ENCODE peak calls at places on chromosome 13, in five cellular contexts. M, O, Z, H and U are unnamed samples.

GRCh38 chr13:78420814-78421213 is 182.5 kb downstream of the POU4F1 start:
- ATAC-seq in M (no peak), O (no peak), Z (peak), H (peak), U (no peak)

GRCh38 chr13:43782686-43783085 is 4.1 kb downstream of the ENOX1 start:
- ATAC-seq in M (no peak), O (no peak), Z (no peak), H (no peak), U (no peak)

GRCh38 chr13:21069561-21070004 is 8.2 kb upstream of the LATS2 start:
- ATAC-seq in M (no peak), O (peak), Z (peak), H (peak), U (peak)

GRCh38 chr13:20908714-20909497 is 6.4 kb upstream of the XPO4 start:
- ATAC-seq in M (no peak), O (no peak), Z (no peak), H (no peak), U (no peak)

GRCh38 chr13:106443625-106444024 is 91.8 kb downstream of the EFNB2 start:
- ATAC-seq in M (no peak), O (no peak), Z (no peak), H (no peak), U (no peak)

GRCh38 chr13:105982219-105982618 is 553.2 kb downstream of the EFNB2 start:
- ATAC-seq in M (no peak), O (no peak), Z (no peak), H (no peak), U (no peak)

GRCh38 chr13:84399320-84400085 is 517.2 kb upstream of the SLITRK1 start:
- ATAC-seq in M (no peak), O (peak), Z (no peak), H (peak), U (no peak)

GRCh38 chr13:45108716-45109706 is 11.3 kb upstream of the GTF2F2 start:
- ATAC-seq in M (no peak), O (no peak), Z (no peak), H (no peak), U (no peak)

GRCh38 chr13:25085125-25085742 is 10.7 kb upstream of the PABPC3 start:
- ATAC-seq in M (peak), O (no peak), Z (no peak), H (no peak), U (no peak)

GRCh38 chr13:59533561-59534337 is 630.0 kb downstream of the DIAPH3 start:
- ATAC-seq in M (no peak), O (no peak), Z (no peak), H (no peak), U (no peak)

GRCh38 chr13:66774046-66774445 is 456.1 kb downstream of the PCDH9 start:
- ATAC-seq in M (no peak), O (no peak), Z (no peak), H (no peak), U (no peak)

GRCh38 chr13:112885782-112886268 is 83.2 kb upstream of the MCF2L start:
- ATAC-seq in M (peak), O (peak), Z (peak), H (peak), U (peak)

GRCh38 chr13:104805346-104805745 is 1730.1 kb downstream of the EFNB2 start:
- ATAC-seq in M (no peak), O (no peak), Z (no peak), H (no peak), U (no peak)

GRCh38 chr13:45582533-45583076 is 32.9 kb downstream of the ERICH6B start:
- ATAC-seq in M (no peak), O (no peak), Z (no peak), H (no peak), U (no peak)

GRCh38 chr13:40502236-40502635 is 164.2 kb downstream of the FOXO1 start:
- ATAC-seq in M (no peak), O (no peak), Z (peak), H (no peak), U (no peak)

GRCh38 chr13:75715598-75716523 is 79.7 kb downstream of the LMO7 start:
- ATAC-seq in M (no peak), O (peak), Z (no peak), H (no peak), U (no peak)

GRCh38 chr13:63367522-63368198 is 1952.0 kb upstream of the PCDH20 start:
- ATAC-seq in M (no peak), O (no peak), Z (no peak), H (no peak), U (no peak)

GRCh38 chr13:59914556-59914955 is 249.2 kb downstream of the DIAPH3 start:
- ATAC-seq in M (no peak), O (no peak), Z (no peak), H (no peak), U (no peak)

GRCh38 chr13:29573190-29573589 is 22.3 kb downstream of the SLC7A1 start:
- ATAC-seq in M (peak), O (peak), Z (peak), H (peak), U (peak)